ENCODE peak calls at places on chromosomes 16 and 17, in ten cellular contexts. E, A, Z, S, U, M, O, J, Q and I are unnamed samples.
A peak's percentile ranks its signal among the peaks of the same experiment; 100 is the strongest.

GRCh38 chr16:75727221-75727620 is 931 bp upstream of the CPHXL start:
- DNase-seq in U (no peak), M (no peak), A (no peak), O (no peak), J (no peak), E (no peak), Q (no peak), S (no peak), Z (no peak), I (no peak)

GRCh38 chr17:18205861-18206260 is 19.6 kb upstream of the LLGL1 start:
- DNase-seq in E (no peak), O (no peak), A (no peak), M (no peak), Z (no peak), J (no peak), S (no peak), U (no peak), Q (no peak), I (no peak)

GRCh38 chr16:14455577-14455976 is 174.5 kb downstream of the PARN start:
- DNase-seq in Z (no peak), A (no peak), U (no peak), M (no peak), Q (no peak), J (peak; percentile 32), S (no peak), E (peak; percentile 52), O (no peak), I (peak; percentile 42)

GRCh38 chr17:36019423-36019822 is 1.7 kb upstream of the CCL23 start:
- DNase-seq in Z (no peak), Q (no peak), U (no peak), M (no peak), O (no peak), J (no peak), A (no peak), S (no peak), E (no peak), I (no peak)

GRCh38 chr17:49051269-49051668 is 54.1 kb downstream of the IGF2BP1 start:
- DNase-seq in Z (no peak), A (no peak), M (no peak), E (no peak), Q (peak; percentile 57), S (no peak), U (no peak), J (no peak), O (no peak), I (no peak)

GRCh38 chr17:38672788-38673713 is 1.7 kb downstream of the EPOP start:
- DNase-seq in U (no peak), Z (no peak), O (no peak), M (no peak), Q (peak; percentile 50), J (no peak), A (no peak), S (no peak), E (no peak), I (no peak)

GRCh38 chr17:42413464-42414040 is 9.5 kb downstream of the CAVIN1 start:
- DNase-seq in A (no peak), E (peak; percentile 45), U (no peak), J (no peak), M (no peak), Q (no peak), Z (no peak), O (no peak), S (no peak), I (no peak)

GRCh38 chr16:56231-56927 is 2.8 kb downstream of the SNRNP25 start:
- DNase-seq in S (no peak), E (no peak), U (no peak), Z (no peak), O (no peak), A (no peak), Q (no peak), M (no peak), J (no peak), I (no peak)

DNA sequence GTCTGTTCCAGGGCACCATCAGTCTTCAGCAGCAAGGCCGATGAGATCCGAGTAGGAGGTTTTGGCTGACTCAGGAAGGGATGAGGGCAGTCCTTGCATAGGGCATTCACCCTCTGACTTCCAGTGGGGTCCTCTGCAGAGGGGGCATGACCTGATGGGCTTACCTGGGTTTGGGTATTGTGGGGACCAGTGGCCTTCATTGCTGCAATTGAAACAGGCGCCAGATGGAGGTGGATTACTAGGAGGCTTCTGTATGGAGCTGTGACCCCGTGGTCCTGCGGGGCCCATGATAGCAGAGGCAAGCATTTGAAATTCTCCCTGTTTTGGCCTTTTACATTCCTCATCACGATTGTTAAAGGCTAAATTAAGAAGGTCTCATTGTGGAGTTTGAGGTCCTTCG is 2448.7 kb downstream of the TP53TG3F start:
- DNase-seq in Z (no peak), A (no peak), M (no peak), O (no peak), U (no peak), Q (no peak), S (no peak), J (no peak), E (no peak), I (no peak)
- H3K9me3 ChIP-seq in Z (no peaks in the 10 kb centered on the region), A (peaks cover 2% of the 10 kb centered on the region), M (no peaks in the 10 kb centered on the region), O (no peaks in the 10 kb centered on the region), U (peaks cover 3% of the 10 kb centered on the region), Q (peaks cover 22% of the 10 kb centered on the region), S (no peaks in the 10 kb centered on the region), J (no peaks in the 10 kb centered on the region), E (no peaks in the 10 kb centered on the region), I (peaks cover 19% of the 10 kb centered on the region)

GRCh38 chr17:63426041-63426916 is 19.8 kb downstream of the CYB561 start:
- DNase-seq in E (no peak), S (no peak), A (no peak), Q (no peak), O (no peak), Z (no peak), U (no peak), J (no peak), M (no peak), I (no peak)

GRCh38 chr17:63423963-63424362 is 22.1 kb downstream of the CYB561 start:
- DNase-seq in S (no peak), O (no peak), E (no peak), U (no peak), J (no peak), Z (no peak), Q (no peak), M (no peak), A (no peak), I (no peak)

GRCh38 chr17:63423251-63423950 is 22.7 kb downstream of the CYB561 start:
- DNase-seq in S (no peak), J (no peak), A (no peak), E (no peak), M (no peak), O (no peak), U (peak; percentile 88), Z (no peak), Q (no peak), I (no peak)

GRCh38 chr17:63426917-63427308 is 19.2 kb downstream of the CYB561 start:
- DNase-seq in J (no peak), A (no peak), M (no peak), Z (no peak), E (no peak), U (no peak), O (peak; percentile 19), S (no peak), Q (no peak), I (no peak)

DNA sequence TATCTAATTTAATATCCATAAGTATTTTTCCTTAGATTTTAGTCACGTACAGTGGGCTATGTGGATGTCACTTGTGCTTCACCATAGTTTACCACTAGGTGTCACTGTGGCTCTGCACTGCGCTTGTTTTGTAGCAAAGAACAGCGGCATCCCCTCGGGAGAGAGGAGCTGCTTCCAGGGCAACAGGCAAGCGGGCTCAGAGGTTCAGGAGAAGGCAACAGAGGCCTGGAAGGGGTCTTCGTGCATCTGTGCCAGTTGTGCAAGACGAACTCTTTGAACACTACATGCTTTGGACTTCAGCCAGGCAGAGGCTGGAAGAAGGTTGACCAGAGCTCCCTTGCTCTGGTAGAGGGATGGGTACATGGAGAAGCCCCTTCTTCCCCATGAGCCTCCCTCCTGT is 20.6 kb downstream of the CYB561 start:
- DNase-seq in E (peak; percentile 89), A (peak; percentile 71), Q (peak; percentile 90), Z (peak; percentile 39), O (peak; percentile 81), J (peak; percentile 88), M (peak; percentile 58), S (peak; percentile 90), U (peak; percentile 87), I (peak; percentile 89)
- H3K4me3 ChIP-seq in E (no peak overlapping the region), A (no peak overlapping the region), Q (no peak overlapping the region), Z (no peak overlapping the region), O (no peak overlapping the region), J (no peak overlapping the region), M (no peak overlapping the region), S (no peak overlapping the region), U (no peak overlapping the region), I (no peak overlapping the region)

DNA sequence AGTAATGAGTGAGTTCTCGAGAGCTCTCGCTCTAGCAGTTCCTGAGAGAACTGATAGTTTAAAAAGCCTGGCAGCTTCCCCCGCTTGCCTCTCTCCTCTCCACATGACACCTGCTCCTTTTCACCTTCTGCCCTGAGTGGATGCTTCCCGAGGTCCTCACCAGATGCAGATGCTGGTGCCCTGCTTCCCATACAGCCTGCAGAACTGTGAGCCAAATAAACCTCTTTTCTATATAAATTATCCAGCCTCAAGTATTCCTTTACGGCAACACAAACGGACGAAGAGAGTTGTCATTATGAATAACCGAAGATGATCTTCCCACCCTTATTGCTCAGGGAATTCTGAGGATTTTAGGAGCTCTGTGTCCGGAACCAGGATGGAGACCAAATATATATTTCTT is 41.9 kb upstream of the ZCCHC14 start:
- DNase-seq in U (no peak), O (no peak), Z (no peak), E (no peak), S (no peak), Q (no peak), J (no peak), M (no peak), A (no peak), I (no peak)
- H3K9me3 ChIP-seq in U (no peaks in the 10 kb centered on the region), O (no peaks in the 10 kb centered on the region), Z (peaks cover 2% of the 10 kb centered on the region), E (no peaks in the 10 kb centered on the region), S (no peaks in the 10 kb centered on the region), Q (no peaks in the 10 kb centered on the region), J (peaks cover 1% of the 10 kb centered on the region), M (no peaks in the 10 kb centered on the region), A (peaks cover 3% of the 10 kb centered on the region), I (peaks cover 12% of the 10 kb centered on the region)

DNA sequence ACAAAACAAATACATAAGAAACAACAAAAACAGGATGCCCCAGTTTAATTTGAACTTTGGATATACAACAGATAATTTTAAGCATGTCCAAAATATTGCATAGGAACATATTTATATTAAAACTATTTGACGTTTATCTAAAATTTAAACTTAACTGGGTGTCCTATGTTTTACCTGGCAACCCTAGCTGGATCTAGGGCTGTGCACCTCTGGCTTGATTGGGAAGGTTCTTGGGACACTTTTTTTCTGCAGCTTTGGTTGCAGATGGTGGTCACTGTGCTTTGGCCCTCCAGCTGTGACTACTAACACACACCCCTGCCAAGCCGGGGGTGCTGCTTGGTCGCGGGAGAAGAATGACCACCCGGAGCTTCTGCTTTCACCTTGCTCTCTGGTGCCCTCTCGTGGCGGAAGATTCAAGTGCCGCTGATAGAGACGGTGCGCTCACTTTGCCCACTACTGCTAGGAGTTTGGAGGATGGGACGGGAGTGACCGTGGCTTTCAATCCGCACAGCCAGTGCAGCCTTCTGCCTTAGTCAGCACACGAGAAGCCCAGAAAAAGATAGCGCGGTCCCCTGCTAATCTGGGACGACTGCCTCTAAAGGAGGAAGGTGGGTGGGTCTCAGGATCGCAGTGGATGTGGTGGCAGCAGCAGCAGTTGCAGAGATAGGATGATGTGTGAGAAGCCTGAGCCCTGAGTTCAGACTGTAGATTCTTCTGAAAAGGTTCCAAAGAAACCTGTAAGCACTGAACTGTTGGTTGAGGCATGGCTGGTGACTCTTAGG is 6.7 kb downstream of the SPACA3 start:
- DNase-seq in M (peak; percentile 59), S (peak; percentile 82), Z (no peak), E (peak; percentile 65), J (peak; percentile 88), U (peak; percentile 67), O (peak; percentile 61), A (peak; percentile 71), Q (peak; percentile 85), I (peak; percentile 69)
- H3K4me3 ChIP-seq in M (no peak overlapping the region), S (peak overlapping the region; percentile 17), Z (no peak overlapping the region), E (no peak overlapping the region), J (no peak overlapping the region), U (no peak overlapping the region), O (no peak overlapping the region), A (no peak overlapping the region), Q (no peak overlapping the region), I (peak overlapping the region; percentile 19)

GRCh38 chr17:27158390-27158789 is 135.5 kb upstream of the WSB1 start:
- DNase-seq in A (no peak), U (no peak), J (no peak), Z (no peak), M (no peak), O (no peak), Q (no peak), S (no peak), E (no peak), I (no peak)
- H3K9me3 ChIP-seq in A (no peaks in the 10 kb centered on the region), U (no peaks in the 10 kb centered on the region), J (peaks cover 32% of the 10 kb centered on the region), Z (no peaks in the 10 kb centered on the region), M (no peaks in the 10 kb centered on the region), O (no peaks in the 10 kb centered on the region), Q (peaks cover 22% of the 10 kb centered on the region), S (no peaks in the 10 kb centered on the region), E (no peaks in the 10 kb centered on the region), I (no peaks in the 10 kb centered on the region)